ENCODE peak calls at places on chromosomes 2 and 18, in six cellular contexts. V, I, T, Y, B and Z are unnamed samples.

GRCh38 chr2:222355860-222356259 is 57.1 kb upstream of the PAX3 start:
- DNase-seq in Y (no peak), B (no peak), T (peak), V (peak), I (no peak), Z (peak)

GRCh38 chr2:38115216-38116012 is 39.5 kb upstream of the CYP1B1 start:
- DNase-seq in V (peak), I (no peak), Y (peak), B (peak), T (peak), Z (peak)

GRCh38 chr2:29314816-29315571 is 199.8 kb downstream of the CLIP4 start:
- DNase-seq in T (no peak), V (peak), I (no peak), Y (no peak), B (no peak), Z (peak)

GRCh38 chr2:23940976-23941605 is 828 bp downstream of the UBXN2A start:
- DNase-seq in Y (no peak), V (no peak), I (no peak), T (peak), B (no peak), Z (no peak)

GRCh38 chr18:8841781-8842485 is 136.6 kb downstream of the MTCL1 start:
- DNase-seq in V (peak), I (no peak), Y (no peak), T (no peak), B (no peak), Z (no peak)

GRCh38 chr2:241443486-241444223 is 64.7 kb downstream of the STK25 start:
- DNase-seq in T (peak), V (peak), B (no peak), I (no peak), Y (no peak), Z (peak)

GRCh38 chr2:109210431-109211200 is 81.6 kb downstream of the SH3RF3 start:
- DNase-seq in T (peak), V (peak), Y (no peak), B (peak), I (no peak), Z (no peak)

GRCh38 chr2:217632036-217632435 is 370.8 kb downstream of the TNS1 start:
- DNase-seq in V (no peak), B (no peak), Y (no peak), T (no peak), I (no peak), Z (no peak)

GRCh38 chr2:63000801-63001200 is 49.8 kb upstream of the OTX1 start:
- DNase-seq in T (peak), I (peak), B (no peak), V (peak), Y (no peak), Z (no peak)

GRCh38 chr2:230906471-230907230 is 18.4 kb downstream of the GPR55 start:
- DNase-seq in T (no peak), B (peak), Y (no peak), V (no peak), I (no peak), Z (no peak)

GRCh38 chr2:134657650-134658250 is 61.0 kb downstream of the TMEM163 start:
- DNase-seq in V (no peak), B (no peak), I (no peak), T (no peak), Y (no peak), Z (no peak)

GRCh38 chr2:177282101-177282573 is 17.6 kb upstream of the NFE2L2 start:
- DNase-seq in B (no peak), V (peak), T (peak), Y (no peak), I (peak), Z (peak)

GRCh38 chr2:48933824-48934223 is 178.3 kb upstream of the LHCGR start:
- DNase-seq in B (no peak), T (no peak), Y (no peak), V (no peak), I (no peak), Z (no peak)

GRCh38 chr2:143936758-143937562 is 583.0 kb downstream of the ZEB2 start:
- DNase-seq in I (no peak), B (peak), Y (no peak), T (peak), V (peak), Z (no peak)

GRCh38 chr2:85523062-85523905 is 15.7 kb upstream of the MAT2A start:
- DNase-seq in V (no peak), B (no peak), Y (no peak), I (no peak), T (no peak), Z (no peak)

GRCh38 chr2:219171231-219171651 is 1.4 kb upstream of the SLC23A3 start:
- DNase-seq in V (peak), B (peak), Y (no peak), T (peak), I (peak), Z (peak)

GRCh38 chr18:10365021-10365420 is 89.4 kb upstream of the APCDD1 start:
- DNase-seq in V (no peak), T (no peak), Y (no peak), B (no peak), I (no peak), Z (no peak)

GRCh38 chr2:48433682-48434081 is 96.3 kb upstream of the STON1 start:
- DNase-seq in I (no peak), T (peak), Y (no peak), V (peak), B (no peak), Z (no peak)

GRCh38 chr2:168539945-168540344 is 83.9 kb downstream of the CERS6 start:
- DNase-seq in Y (no peak), I (no peak), T (no peak), B (no peak), V (no peak), Z (no peak)

GRCh38 chr2:226552571-226553285 is 246.9 kb downstream of the IRS1 start:
- DNase-seq in Y (no peak), V (no peak), B (no peak), T (no peak), I (no peak), Z (no peak)

GRCh38 chr2:33395660-33396249 is 80.7 kb upstream of the RASGRP3 start:
- DNase-seq in B (no peak), T (peak), V (peak), Y (no peak), I (no peak), Z (no peak)

GRCh38 chr18:24611075-24611474 is 150.6 kb downstream of the HRH4 start:
- DNase-seq in T (no peak), V (no peak), Y (no peak), I (no peak), B (no peak), Z (no peak)

GRCh38 chr2:67130526-67131309 is 266.4 kb upstream of the ETAA1 start:
- DNase-seq in T (peak), Y (no peak), I (peak), B (no peak), V (no peak), Z (peak)

GRCh38 chr2:40448476-40449079 is 3.3 kb downstream of the SLC8A1 start:
- DNase-seq in B (no peak), Y (no peak), T (peak), I (no peak), V (peak), Z (no peak)

GRCh38 chr2:240886678-240887574 is 9.0 kb downstream of the MAB21L4 start:
- DNase-seq in B (no peak), I (no peak), V (no peak), T (no peak), Y (no peak), Z (no peak)

GRCh38 chr2:184769038-184769437 is 170.7 kb downstream of the ZNF804A start:
- DNase-seq in V (peak), T (peak), I (peak), Y (no peak), B (no peak), Z (peak)

GRCh38 chr18:9804517-9805104 is 81.2 kb upstream of the TXNDC2 start:
- DNase-seq in Y (no peak), V (no peak), I (no peak), T (peak), B (no peak), Z (no peak)

GRCh38 chr2:195737531-195738162 is 80.6 kb downstream of the SLC39A10 start:
- DNase-seq in V (no peak), T (peak), B (no peak), Y (no peak), I (no peak), Z (no peak)

GRCh38 chr2:49240608-49241007 is 86.3 kb upstream of the FSHR start:
- DNase-seq in I (no peak), B (no peak), V (no peak), T (no peak), Y (no peak), Z (no peak)

GRCh38 chr18:61554946-61555361 is 221.7 kb downstream of the CDH20 start:
- DNase-seq in T (no peak), Y (no peak), I (no peak), B (no peak), V (no peak), Z (no peak)

GRCh38 chr2:232386740-232387450 is 8.3 kb downstream of the ALPP start:
- DNase-seq in I (no peak), B (no peak), V (no peak), Y (no peak), T (no peak), Z (no peak)

GRCh38 chr2:232385660-232386489 is 7.3 kb downstream of the ALPP start:
- DNase-seq in B (no peak), Y (no peak), T (peak), I (peak), V (peak), Z (peak)

GRCh38 chr2:232387451-232388171 is 9.1 kb downstream of the ALPP start:
- DNase-seq in V (no peak), Y (no peak), I (no peak), T (no peak), B (no peak), Z (no peak)

GRCh38 chr2:232384466-232384865 is 5.9 kb downstream of the ALPP start:
- DNase-seq in B (no peak), T (no peak), I (no peak), V (no peak), Y (no peak), Z (no peak)

GRCh38 chr2:232386490-232386739 is 7.9 kb downstream of the ALPP start:
- DNase-seq in V (no peak), Y (no peak), T (no peak), I (no peak), B (no peak), Z (no peak)
- H3K4me3 ChIP-seq in V (no peak), Y (no peak), T (no peak), I (no peak), B (no peak), Z (no peak)

GRCh38 chr2:207245526-207245925 is 79.8 kb upstream of the KLF7 start:
- DNase-seq in B (no peak), T (no peak), V (no peak), Y (no peak), I (no peak), Z (no peak)
- TF ChIP-seq CTCF in B (no peak), T (no peak), V (no peak), Y (no peak), I (no peak), Z (no peak)

GRCh38 chr2:234633581-234634230 is 136.8 kb upstream of the ARL4C start:
- DNase-seq in I (no peak), B (peak), V (no peak), T (no peak), Y (no peak), Z (no peak)

GRCh38 chr2:234630676-234631350 is 133.9 kb upstream of the ARL4C start:
- DNase-seq in B (no peak), Y (no peak), T (no peak), V (peak), I (no peak), Z (no peak)

GRCh38 chr2:234635284-234635683 is 138.4 kb upstream of the ARL4C start:
- DNase-seq in Y (no peak), V (no peak), T (no peak), I (no peak), B (no peak), Z (no peak)

GRCh38 chr2:234631896-234632514 is 135.1 kb upstream of the ARL4C start:
- DNase-seq in B (no peak), I (no peak), T (no peak), Y (no peak), V (no peak), Z (no peak)

GRCh38 chr2:234632527-234633391 is 135.9 kb upstream of the ARL4C start:
- DNase-seq in T (peak), B (no peak), Y (no peak), V (peak), I (peak), Z (peak)
- H3K4me3 ChIP-seq in T (no peak), B (no peak), Y (no peak), V (no peak), I (no peak), Z (no peak)

GRCh38 chr2:123840016-123840415 is 185.1 kb upstream of the CNTNAP5 start:
- DNase-seq in V (no peak), T (no peak), Y (no peak), B (no peak), I (no peak), Z (no peak)
- TF ChIP-seq CTCF in V (no peak), T (no peak), Y (no peak), B (no peak), I (no peak), Z (no peak)

DNA sequence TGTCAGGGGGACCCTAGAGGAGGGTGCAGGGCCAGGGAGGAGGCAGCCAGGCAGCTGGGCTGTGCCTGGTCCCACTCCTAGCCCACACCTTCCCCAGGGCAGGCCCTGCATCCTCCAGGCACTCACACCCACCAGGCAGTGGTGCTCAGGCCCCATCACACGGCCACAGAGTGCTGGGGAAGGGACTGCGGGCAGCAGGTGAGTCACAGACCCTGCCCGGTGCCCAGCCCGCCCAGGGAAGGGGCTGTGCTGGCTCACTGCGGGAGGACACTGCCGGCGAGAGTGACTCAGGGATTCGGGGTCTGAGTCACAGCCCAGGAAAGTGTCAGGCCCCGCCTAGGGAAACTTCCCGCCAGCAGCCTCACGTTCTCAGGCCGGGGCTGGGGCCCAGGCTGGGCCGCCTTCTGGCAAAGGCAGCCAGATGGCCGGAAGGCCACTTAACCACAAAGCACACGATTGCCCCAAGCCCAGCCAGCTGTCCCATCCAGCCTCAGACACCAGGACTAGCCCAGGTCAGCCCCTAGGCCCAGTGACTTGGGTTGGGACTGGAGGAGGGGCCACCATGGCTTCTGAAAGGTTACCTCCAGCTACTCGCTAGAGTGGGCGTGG is 42.2 kb downstream of the BIN1 start:
- DNase-seq in V (peak), Y (peak), T (peak), B (peak), I (peak), Z (peak)
- H3K4me3 ChIP-seq in V (peak), Y (peak), T (no peak), B (no peak), I (peak), Z (no peak)

DNA sequence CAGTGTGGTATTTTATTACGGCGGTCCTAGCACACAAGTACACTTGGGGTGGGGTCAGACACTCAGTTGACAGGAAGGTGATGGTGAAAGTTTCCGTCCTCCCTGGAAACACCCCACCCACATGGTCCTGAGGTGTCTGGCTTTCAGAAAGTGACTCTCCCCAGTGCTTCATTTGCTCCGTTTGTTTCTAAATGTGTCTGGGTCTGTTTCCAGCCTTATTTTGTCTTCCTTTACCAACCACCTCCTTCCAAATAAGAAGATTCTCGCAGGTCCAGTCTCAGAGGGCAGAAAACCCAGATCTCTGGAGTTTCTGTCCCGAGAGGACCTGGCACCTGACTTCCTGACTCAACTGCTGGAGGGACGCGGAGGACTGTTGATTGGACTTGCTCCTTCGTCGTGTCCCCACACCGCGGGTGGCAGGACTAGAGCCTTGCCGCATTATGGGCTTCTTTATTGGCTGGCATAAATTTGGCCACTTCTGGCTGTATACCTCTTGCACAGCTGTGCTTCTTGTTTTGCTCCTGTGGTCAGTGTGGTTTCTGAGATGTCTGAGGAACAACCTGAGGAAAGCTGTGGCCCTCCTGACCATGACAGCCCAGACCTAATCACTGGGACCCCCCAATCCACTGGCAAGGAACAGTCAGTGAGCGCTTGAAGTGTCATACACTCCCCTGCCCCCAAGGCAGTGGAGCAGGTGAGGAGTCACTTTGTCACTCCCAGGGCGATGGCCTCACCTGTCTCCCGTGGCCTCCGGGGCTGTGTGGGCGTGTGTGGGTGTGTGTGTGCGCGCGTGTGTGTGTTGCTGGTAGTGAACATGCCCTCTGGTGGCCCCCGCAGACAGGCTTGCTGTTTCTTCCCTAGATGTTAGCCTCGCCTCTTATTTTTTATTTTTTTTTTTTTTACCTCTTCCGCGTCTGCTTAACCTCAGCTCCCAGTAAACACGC is 45.6 kb downstream of the MEX3C start:
- DNase-seq in Y (no peak), V (no peak), I (no peak), B (peak), T (no peak), Z (no peak)
- TF ChIP-seq CTCF in Y (no peak), V (no peak), I (no peak), B (no peak), T (no peak), Z (no peak)

GRCh38 chr2:101722878-101723277 is 25.4 kb downstream of the MAP4K4 start:
- DNase-seq in Y (no peak), V (no peak), B (no peak), I (no peak), T (no peak), Z (no peak)
- H3K4me3 ChIP-seq in Y (no peak), V (no peak), B (no peak), I (no peak), T (no peak), Z (no peak)

GRCh38 chr2:205494856-205495255 is 187.4 kb upstream of the NRP2 start:
- DNase-seq in V (peak), T (no peak), Y (no peak), B (no peak), I (peak), Z (no peak)

GRCh38 chr2:205499006-205499405 is 183.3 kb upstream of the NRP2 start:
- DNase-seq in T (no peak), B (no peak), V (no peak), Y (no peak), I (no peak), Z (no peak)

GRCh38 chr2:205496370-205496769 is 185.9 kb upstream of the NRP2 start:
- DNase-seq in Y (no peak), B (no peak), V (no peak), I (no peak), T (no peak), Z (no peak)

GRCh38 chr2:205496777-205497176 is 185.5 kb upstream of the NRP2 start:
- DNase-seq in I (peak), B (no peak), Y (no peak), T (peak), V (peak), Z (no peak)

DNA sequence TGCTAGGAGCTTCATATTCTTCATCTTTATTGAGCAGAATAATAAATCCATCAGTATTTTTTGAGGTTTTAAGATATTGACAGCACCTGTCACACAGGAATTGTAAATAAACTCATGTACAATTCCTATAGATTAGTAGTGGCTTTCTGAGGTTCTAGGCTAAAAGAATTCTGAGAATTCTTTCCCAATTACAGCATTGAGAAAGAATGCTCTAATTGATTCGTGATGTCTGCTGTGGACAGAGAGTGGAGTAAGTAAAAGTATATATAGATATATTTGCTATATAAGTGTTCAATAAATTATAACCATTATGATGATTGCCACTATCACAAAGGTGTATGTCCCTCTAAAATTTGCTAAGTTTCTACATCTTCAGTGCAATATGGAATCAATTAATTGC is 186.5 kb upstream of the NRP2 start:
- DNase-seq in V (peak), Y (no peak), T (no peak), I (no peak), B (no peak), Z (no peak)
- TF ChIP-seq CTCF in V (no peak), Y (no peak), T (no peak), I (no peak), B (no peak), Z (no peak)

DNA sequence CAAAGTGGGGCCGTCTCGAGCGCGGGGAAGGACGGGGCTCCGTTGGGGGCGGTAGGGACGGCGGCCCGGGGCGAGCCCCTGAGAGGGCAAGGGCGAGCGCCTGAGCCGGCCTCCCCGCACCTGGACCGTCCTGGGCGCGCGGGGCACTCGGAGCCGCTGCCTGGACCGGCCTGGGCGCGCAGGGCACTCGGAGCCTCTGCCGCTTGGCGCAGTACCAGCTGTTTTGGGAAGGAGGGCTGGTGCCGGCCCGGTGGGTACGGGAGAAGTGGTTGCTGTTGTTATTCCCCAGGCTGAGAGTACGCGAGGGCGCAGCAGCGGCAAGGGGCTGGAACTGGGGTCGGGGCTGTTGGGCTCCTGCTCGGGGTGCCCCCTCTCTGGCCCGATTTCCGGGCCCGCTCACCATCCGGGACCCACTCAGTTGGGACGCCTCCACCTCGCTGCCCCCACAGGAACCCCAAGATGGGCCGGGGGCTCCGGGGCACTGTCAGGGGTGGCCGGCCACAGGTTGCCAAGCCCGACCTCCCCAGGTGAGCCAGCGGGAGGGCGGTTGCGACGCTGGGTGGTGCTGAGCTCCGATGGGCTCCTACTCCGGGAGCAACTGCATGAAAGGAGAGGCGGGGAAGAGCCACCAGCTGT is 579 bp downstream of the ARHGEF4 start:
- DNase-seq in B (no peak), T (no peak), Y (no peak), I (no peak), V (no peak), Z (no peak)
- H3K4me3 ChIP-seq in B (peak), T (no peak), Y (peak), I (peak), V (no peak), Z (peak)